ENCODE peak calls at places on chromosomes 13 and 19, in four cellular contexts. M is foreskin fibroblast, L is left ventricle myocardium inferior, Q is AG09309. E is an unnamed sample.

GRCh38 chr19:46631481-46631880 is 4.5 kb downstream of the GNG8 start:
- DNase-seq in L (peak), M (no peak), Q (no peak), E (no peak)

GRCh38 chr13:106506286-106506685 is 29.2 kb downstream of the EFNB2 start:
- DNase-seq in L (no peak), M (no peak), Q (no peak), E (no peak)

GRCh38 chr13:83216521-83217245 is 665.6 kb downstream of the SLITRK1 start:
- DNase-seq in M (peak), L (no peak), Q (no peak), E (no peak)

GRCh38 chr19:48458016-48458415 is 2.6 kb downstream of the KCNJ14 start:
- DNase-seq in L (no peak), M (peak), Q (no peak), E (no peak)

GRCh38 chr19:58582985-58583384 is 9.8 kb upstream of the MZF1 start:
- DNase-seq in Q (no peak), M (no peak), L (no peak), E (no peak)

GRCh38 chr13:51721485-51721884 is 82.5 kb downstream of the DHRS12 start:
- DNase-seq in L (peak), M (no peak), Q (no peak), E (no peak)

GRCh38 chr19:35959040-35959967 is 23.1 kb downstream of the LRFN3 start:
- DNase-seq in M (no peak), Q (no peak), L (peak), E (no peak)

GRCh38 chr19:23823952-23824389 is 65.3 kb upstream of the ZNF681 start:
- DNase-seq in L (no peak), Q (no peak), M (no peak), E (no peak)

GRCh38 chr19:15265849-15266248 is 33.6 kb upstream of the EPHX3 start:
- DNase-seq in L (peak), M (peak), Q (peak), E (peak)

GRCh38 chr13:99974296-99974938 is 2.9 kb upstream of the ZIC5 start:
- DNase-seq in M (no peak), L (no peak), Q (no peak), E (no peak)

GRCh38 chr13:73275163-73275562 is 216.4 kb downstream of the KLF5 start:
- DNase-seq in Q (no peak), L (no peak), M (no peak), E (no peak)

GRCh38 chr13:39597828-39598227 is 5.2 kb downstream of the LHFPL6 start:
- DNase-seq in M (peak), Q (no peak), L (no peak), E (no peak)

GRCh38 chr19:45668342-45668871 is 386 bp downstream of the GIPR start:
- DNase-seq in Q (no peak), M (no peak), L (no peak), E (no peak)

GRCh38 chr13:77729502-77730221 is 32.2 kb downstream of the SLAIN1 start:
- DNase-seq in L (no peak), M (no peak), Q (no peak), E (no peak)

GRCh38 chr13:34748078-34748477 is 194.0 kb upstream of the NBEA start:
- DNase-seq in Q (peak), M (no peak), L (peak), E (peak)

GRCh38 chr19:51064534-51065220 is at the start of gene KLK13:
- DNase-seq in Q (no peak), M (peak), L (peak), E (no peak)

GRCh38 chr13:33931397-33931987 is 113.5 kb downstream of the RFC3 start:
- DNase-seq in L (no peak), Q (peak), M (peak), E (peak)

GRCh38 chr13:50631041-50631440 is 212.5 kb downstream of the DLEU7 start:
- DNase-seq in Q (no peak), L (no peak), M (no peak), E (no peak)

GRCh38 chr19:7909471-7910067 is 5.1 kb upstream of the TGFBR3L start:
- DNase-seq in M (no peak), L (no peak), Q (no peak), E (no peak)

GRCh38 chr13:40485611-40486517 is 180.6 kb downstream of the FOXO1 start:
- DNase-seq in M (no peak), L (no peak), Q (no peak), E (no peak)

GRCh38 chr13:113506871-113507388 is 16.4 kb upstream of the DCUN1D2 start:
- DNase-seq in Q (no peak), M (no peak), L (no peak), E (no peak)

GRCh38 chr19:41893899-41894298 is 10.9 kb downstream of the ARHGEF1 start:
- DNase-seq in L (no peak), Q (no peak), M (no peak), E (no peak)

GRCh38 chr13:66693656-66694055 is 536.5 kb downstream of the PCDH9 start:
- DNase-seq in L (no peak), Q (no peak), M (no peak), E (no peak)
- TF ChIP-seq CTCF in L (no peak), Q (no peak), M (no peak), E (no peak)

GRCh38 chr19:3687774-3688706 is 12.2 kb downstream of the PIP5K1C start:
- DNase-seq in M (no peak), Q (no peak), L (no peak), E (no peak)
- H3K4me3 ChIP-seq in M (no peak), Q (no peak), L (peak), E (no peak)

GRCh38 chr13:102845630-102846260 is at the start of gene ERCC5:
- DNase-seq in Q (peak), M (peak), L (peak), E (peak)
- TF ChIP-seq CTCF in Q (no peak), M (no peak), L (no peak), E (no peak)

DNA sequence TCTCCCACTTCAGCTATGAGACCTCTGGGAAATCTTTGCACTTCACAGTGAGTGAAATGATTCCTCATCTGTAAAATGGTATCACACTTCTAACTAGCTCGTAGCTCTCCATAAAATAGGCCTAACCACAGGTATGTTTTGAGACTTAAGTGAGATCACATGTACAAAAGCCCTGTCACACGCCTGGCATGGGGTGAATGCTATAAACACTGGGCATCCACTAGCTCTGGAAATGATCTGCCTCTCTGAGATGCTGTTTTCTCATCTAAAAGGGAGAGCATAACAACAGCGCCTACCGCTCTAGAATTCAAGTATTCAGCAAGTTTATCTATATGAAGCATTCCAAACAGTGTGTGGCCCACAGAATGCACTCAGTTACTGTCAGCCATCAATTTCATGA is 2.2 kb downstream of the AKT2 start:
- DNase-seq in M (no peak), L (no peak), Q (peak), E (no peak)
- H3K4me3 ChIP-seq in M (no peak), L (peak), Q (no peak), E (no peak)